ENCODE peak calls at places on chromosome 6, in nine cellular contexts. T is neural progenitor cell, I is OCI-LY7, F is GM23248, E is GM23338, R is SK-N-SH, K is MM.1S, U is HCT116, N is PC-3. Q is an unnamed sample.

GRCh38 chr6:157994126-157994795 is 12.6 kb downstream of the SYNJ2 start:
- DNase-seq in T (no peak), I (no peak), F (no peak), E (no peak), R (no peak), K (peak), U (no peak), N (no peak), Q (no peak)

GRCh38 chr6:3751019-3751729 is at the start of gene PXDC1:
- DNase-seq in T (peak), I (no peak), F (peak), E (peak), R (no peak), K (no peak), U (no peak), N (peak), Q (peak)

GRCh38 chr6:146551545-146551944 is 7.9 kb downstream of the RAB32 start:
- DNase-seq in T (no peak), I (no peak), F (no peak), E (no peak), R (no peak), K (no peak), U (no peak), N (no peak), Q (no peak)

GRCh38 chr6:29656157-29656556 is 735 bp upstream of the MOG start:
- DNase-seq in T (no peak), I (no peak), F (no peak), E (no peak), R (no peak), K (no peak), U (no peak), N (no peak), Q (no peak)

GRCh38 chr6:133805876-133806275 is 83.0 kb upstream of the TCF21 start:
- DNase-seq in T (no peak), I (no peak), F (no peak), E (no peak), R (no peak), K (no peak), U (no peak), N (no peak), Q (no peak)

GRCh38 chr6:105545206-105545920 is 142.5 kb upstream of the PREP start:
- DNase-seq in T (no peak), I (no peak), F (peak), E (no peak), R (no peak), K (no peak), U (no peak), N (no peak), Q (no peak)

GRCh38 chr6:85157266-85157665 is 292.6 kb upstream of the NT5E start:
- DNase-seq in T (no peak), I (no peak), F (no peak), E (no peak), R (no peak), K (no peak), U (no peak), N (no peak), Q (no peak)

GRCh38 chr6:161618816-161619454 is 345.1 kb upstream of the AGPAT4 start:
- DNase-seq in T (peak), I (peak), F (peak), E (peak), R (peak), K (peak), U (peak), N (peak), Q (peak)

GRCh38 chr6:168307695-168308021 is 11.9 kb downstream of the DACT2 start:
- DNase-seq in T (no peak), I (no peak), F (no peak), E (no peak), R (no peak), K (no peak), U (no peak), N (no peak), Q (no peak)

GRCh38 chr6:46234156-46234556 is 63.4 kb upstream of the ENPP5 start:
- DNase-seq in T (no peak), I (no peak), F (no peak), E (no peak), R (no peak), K (no peak), U (no peak), N (no peak), Q (no peak)

GRCh38 chr6:122184260-122184934 is 215.1 kb upstream of the HSF2 start:
- DNase-seq in T (peak), I (no peak), F (peak), E (no peak), R (peak), K (no peak), U (peak), N (peak), Q (peak)

DNA sequence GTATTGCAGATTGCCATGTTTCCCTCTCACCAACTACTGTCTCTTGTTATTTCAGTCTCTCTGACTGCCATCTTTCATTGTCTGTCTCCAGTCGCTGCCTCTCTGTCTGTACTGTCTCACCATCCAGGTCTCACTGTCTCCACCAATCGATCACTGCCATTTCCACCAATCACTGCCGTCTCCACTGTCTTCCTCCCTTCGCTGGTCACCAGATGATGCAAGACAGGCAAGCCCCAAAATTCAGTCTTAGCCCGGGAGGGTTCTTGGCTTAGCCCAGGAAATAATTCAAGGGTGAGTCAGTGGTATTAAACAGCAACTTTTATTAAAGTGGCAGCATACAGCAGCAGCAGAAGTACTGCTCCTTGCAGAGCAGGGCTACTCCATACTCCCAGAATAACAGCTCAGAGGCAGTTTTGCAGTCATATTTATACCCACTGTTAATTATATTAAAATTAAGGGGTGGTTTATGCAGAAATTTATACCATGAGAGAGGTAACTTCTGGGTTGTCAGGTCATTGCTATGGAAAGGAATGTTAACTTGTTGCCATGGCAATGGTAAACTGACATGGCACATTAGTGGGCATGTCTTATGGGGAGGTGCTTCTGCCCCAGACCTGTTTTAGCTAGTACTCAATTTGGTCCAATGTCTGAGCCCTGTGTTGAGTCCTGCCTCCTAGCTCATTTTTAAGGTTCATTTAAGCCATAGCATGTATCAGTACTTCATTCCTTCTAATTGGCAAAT is 23.0 kb upstream of the ECHDC1 start:
- DNase-seq in T (no peak), I (no peak), F (peak), E (peak), R (no peak), K (no peak), U (peak), N (peak), Q (no peak)
- TF ChIP-seq EZH2phosphoT487 in T (no peak), I (no peak), F (no peak), E (no peak), R (no peak), K (no peak), U (no peak), N (no peak), Q (no peak)

DNA sequence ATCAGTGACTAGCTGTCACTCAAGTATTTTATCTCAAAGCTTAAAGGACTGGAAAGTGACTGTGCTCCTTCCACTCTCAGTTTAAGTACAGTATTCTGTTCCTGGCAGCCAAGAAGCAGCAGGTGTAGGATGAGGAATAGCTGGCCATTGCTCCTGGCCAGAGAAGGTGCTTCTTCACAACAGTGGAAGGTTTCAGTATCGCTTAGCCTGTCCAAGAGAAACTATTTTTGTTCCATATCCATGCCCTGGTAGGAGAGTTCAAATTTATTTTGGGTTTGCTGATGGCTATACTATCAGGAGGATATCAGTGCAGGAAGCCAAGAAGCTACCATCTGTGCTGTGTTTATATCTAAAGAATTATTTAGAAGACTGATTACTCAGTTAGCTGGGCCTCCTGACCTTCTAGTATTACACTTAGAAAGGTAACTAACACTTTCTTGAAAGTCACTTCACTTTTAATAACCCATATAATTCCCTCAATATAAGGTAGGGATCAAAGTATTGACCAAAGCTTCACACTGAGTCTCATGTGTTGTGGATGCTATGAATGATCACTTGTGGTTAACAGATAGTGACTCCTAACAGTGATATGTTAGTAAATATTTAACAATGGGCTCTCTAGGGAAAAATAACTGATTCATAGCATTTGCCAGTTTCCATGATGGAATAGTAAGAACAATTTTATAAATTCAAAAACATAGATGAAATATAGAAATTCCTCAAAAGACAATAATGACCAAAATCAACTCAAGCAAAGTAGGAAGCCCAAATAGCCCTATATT is 99.9 kb downstream of the AIG1 start:
- DNase-seq in T (no peak), I (no peak), F (peak), E (no peak), R (no peak), K (no peak), U (no peak), N (no peak), Q (no peak)
- H3K4me2 ChIP-seq in T (no peak), I (no peak), F (peak), E (no peak), R (no peak), K (no peak), U (peak), N (no peak), Q (no peak)

GRCh38 chr6:26555505-26556262 is 17.5 kb downstream of the HMGN4 start:
- DNase-seq in T (peak), I (peak), F (peak), E (peak), R (no peak), K (peak), U (no peak), N (no peak), Q (peak)
- TF ChIP-seq EZH2phosphoT487 in T (no peak), I (no peak), F (no peak), E (no peak), R (no peak), K (no peak), U (no peak), N (no peak), Q (no peak)

GRCh38 chr6:113626470-113626869 is 230.7 kb upstream of the MARCKS start:
- DNase-seq in T (no peak), I (peak), F (no peak), E (no peak), R (no peak), K (no peak), U (no peak), N (no peak), Q (no peak)
- H3K4me2 ChIP-seq in T (no peak), I (peak), F (no peak), E (no peak), R (no peak), K (peak), U (no peak), N (no peak), Q (no peak)

DNA sequence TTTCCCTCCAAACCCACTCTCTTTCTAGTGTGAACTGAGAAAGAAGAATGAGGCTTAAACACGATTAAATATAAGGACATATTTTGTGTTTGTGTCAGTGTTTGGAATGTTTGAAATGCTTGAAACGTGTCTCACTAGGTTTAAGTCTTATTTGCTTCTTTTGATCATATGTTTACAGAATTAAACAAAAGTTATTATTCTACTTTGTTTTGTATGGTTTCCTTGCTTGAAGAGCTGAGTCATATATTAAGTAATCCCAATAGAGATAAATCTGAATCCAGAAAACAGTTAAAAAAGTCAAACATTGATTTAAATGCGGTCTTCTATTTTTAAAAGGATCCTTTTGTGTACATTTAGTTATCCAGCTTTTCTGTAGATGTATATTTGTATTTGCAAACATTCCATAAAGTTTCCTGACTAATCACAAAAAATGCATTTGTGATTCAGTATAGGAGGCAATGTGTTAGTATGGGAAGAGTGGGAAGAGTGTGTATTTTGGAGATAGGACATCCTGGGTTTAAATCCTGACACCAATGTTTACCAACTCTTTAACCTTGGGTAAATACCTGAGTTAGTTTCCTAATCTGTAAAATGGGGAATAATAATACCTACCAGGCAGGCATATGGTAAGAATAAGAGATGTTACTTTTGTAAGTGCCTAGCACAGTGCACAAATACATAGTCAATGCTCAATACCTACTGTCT is 72.9 kb downstream of the TSBP1 start:
- DNase-seq in T (no peak), I (no peak), F (peak), E (no peak), R (no peak), K (no peak), U (no peak), N (peak), Q (no peak)
- TF ChIP-seq EZH2phosphoT487 in T (no peak), I (no peak), F (no peak), E (no peak), R (no peak), K (no peak), U (no peak), N (no peak), Q (no peak)

GRCh38 chr6:71015392-71015791 is 58.5 kb upstream of the B3GAT2 start:
- DNase-seq in T (no peak), I (no peak), F (no peak), E (no peak), R (no peak), K (no peak), U (no peak), N (no peak), Q (no peak)

GRCh38 chr6:71011861-71012260 is 55.0 kb upstream of the B3GAT2 start:
- DNase-seq in T (peak), I (peak), F (no peak), E (no peak), R (no peak), K (no peak), U (no peak), N (no peak), Q (no peak)

GRCh38 chr6:71012871-71013456 is 56.1 kb upstream of the B3GAT2 start:
- DNase-seq in T (peak), I (peak), F (peak), E (peak), R (peak), K (peak), U (peak), N (peak), Q (peak)
- H3K4me2 ChIP-seq in T (no peak), I (no peak), F (no peak), E (no peak), R (no peak), K (no peak), U (no peak), N (no peak), Q (no peak)

DNA sequence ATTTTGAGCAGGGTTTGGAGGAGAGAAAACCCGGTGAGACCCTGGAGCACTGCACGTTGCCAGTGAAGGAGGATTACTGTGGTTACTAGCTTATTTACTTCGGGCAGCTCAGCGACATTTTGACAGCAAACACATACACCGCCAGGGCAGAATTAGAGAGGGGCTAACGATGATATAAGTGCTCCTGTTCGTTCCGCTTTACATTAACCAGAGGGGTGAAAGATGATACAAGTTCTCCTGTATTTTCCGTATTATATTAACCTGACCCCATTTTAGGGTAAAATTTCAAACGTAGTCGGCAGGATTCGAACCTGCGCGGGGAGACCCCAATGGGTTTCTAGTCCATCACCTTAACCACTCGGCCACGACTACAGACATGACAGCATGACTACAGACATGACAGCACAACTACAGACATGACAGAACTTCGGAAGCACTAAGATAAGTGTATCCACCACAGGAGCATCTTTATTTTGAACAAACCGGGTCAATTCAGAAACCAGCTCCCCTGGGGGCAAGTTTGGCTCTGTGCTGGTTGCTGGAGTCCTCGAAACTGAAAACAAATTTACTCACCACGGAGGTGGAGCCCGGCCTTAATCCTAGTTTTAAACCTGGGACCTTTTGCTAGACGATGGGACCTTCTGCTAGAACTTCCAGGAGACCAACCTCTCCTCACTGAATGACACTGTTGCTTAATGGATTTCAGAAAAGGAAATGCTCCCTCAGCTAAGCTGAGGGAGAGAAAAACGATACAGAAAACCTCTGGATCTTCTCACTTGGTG is 80.4 kb upstream of the ZNF184 start:
- DNase-seq in T (peak), I (peak), F (peak), E (peak), R (no peak), K (peak), U (no peak), N (no peak), Q (peak)
- TF ChIP-seq EZH2phosphoT487 in T (no peak), I (no peak), F (no peak), E (no peak), R (no peak), K (no peak), U (no peak), N (no peak), Q (no peak)

DNA sequence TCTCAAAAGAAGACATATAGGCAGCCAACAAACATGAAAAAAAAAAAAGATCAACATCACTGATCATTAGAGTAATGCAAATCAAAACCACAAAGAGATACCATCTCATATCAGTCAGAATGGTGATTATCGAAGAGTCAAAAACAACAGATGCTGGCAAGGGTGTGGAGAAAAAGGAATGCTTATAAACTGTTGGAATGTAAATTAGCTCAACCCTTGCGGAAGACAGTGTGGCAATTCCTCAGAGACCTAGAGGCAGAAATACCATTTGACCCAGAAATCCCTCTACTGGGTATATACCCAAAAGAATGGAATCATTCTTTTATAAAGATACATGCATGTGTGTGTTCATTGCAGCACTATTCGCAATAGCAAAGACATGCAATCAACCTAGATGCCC is 303.8 kb upstream of the THEMIS start:
- DNase-seq in T (no peak), I (no peak), F (peak), E (peak), R (no peak), K (no peak), U (no peak), N (no peak), Q (no peak)
- H3K4me2 ChIP-seq in T (no peak), I (no peak), F (no peak), E (no peak), R (no peak), K (no peak), U (no peak), N (no peak), Q (no peak)

GRCh38 chr6:44868335-44868668 is 459.8 kb upstream of the RUNX2 start:
- DNase-seq in T (no peak), I (no peak), F (no peak), E (no peak), R (no peak), K (no peak), U (no peak), N (no peak), Q (no peak)

GRCh38 chr6:44867561-44868334 is 460.4 kb upstream of the RUNX2 start:
- DNase-seq in T (no peak), I (no peak), F (no peak), E (no peak), R (no peak), K (no peak), U (no peak), N (no peak), Q (no peak)

GRCh38 chr6:44868905-44869304 is 459.2 kb upstream of the RUNX2 start:
- DNase-seq in T (no peak), I (no peak), F (no peak), E (no peak), R (no peak), K (no peak), U (no peak), N (no peak), Q (no peak)

DNA sequence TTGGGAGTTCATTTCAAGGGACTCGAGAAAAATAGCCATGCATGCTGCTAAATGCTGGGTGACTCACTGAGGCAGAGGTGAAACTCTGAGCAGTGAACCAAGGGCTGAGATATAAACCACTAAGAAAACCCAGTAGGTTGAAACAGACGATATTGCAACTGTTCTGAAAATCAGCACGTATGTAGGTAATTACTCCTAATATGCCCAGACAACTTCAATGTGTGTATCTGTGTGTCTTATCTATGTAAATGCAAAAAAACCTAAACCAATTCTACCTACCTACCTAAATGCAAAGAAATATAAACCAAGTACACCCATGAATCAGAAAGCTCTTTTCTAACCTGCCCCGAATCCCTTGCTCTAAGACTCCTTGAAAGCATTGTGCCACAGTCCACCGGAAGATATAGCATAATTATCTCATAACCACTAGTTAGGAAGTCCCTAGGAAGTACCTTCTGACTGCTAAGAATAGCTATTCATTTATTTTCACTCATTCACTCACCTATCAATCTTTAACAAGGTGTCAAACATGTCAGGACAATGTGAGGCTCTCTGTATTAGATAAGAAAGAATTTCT is 458.7 kb upstream of the RUNX2 start:
- DNase-seq in T (no peak), I (no peak), F (no peak), E (no peak), R (no peak), K (no peak), U (no peak), N (no peak), Q (no peak)
- TF ChIP-seq EZH2phosphoT487 in T (no peak), I (no peak), F (no peak), E (no peak), R (no peak), K (no peak), U (no peak), N (no peak), Q (no peak)

Q was measured in hepatocyte.